ENCODE peak calls at places on chromosome 14, in seven cellular contexts. X, M, L, F, I, G and T are unnamed samples.

GRCh38 chr14:54922598-54922997 is 20.0 kb upstream of the GCH1 start:
- DNase-seq in X (no peak), M (no peak), L (no peak), F (no peak), I (no peak), G (no peak), T (no peak)

GRCh38 chr14:33249361-33249760 is 310.7 kb downstream of the NPAS3 start:
- DNase-seq in X (no peak), M (no peak), L (no peak), F (no peak), I (no peak), G (no peak), T (no peak)

GRCh38 chr14:79037593-79037992 is 867.4 kb downstream of the NRXN3 start:
- DNase-seq in X (no peak), M (no peak), L (no peak), F (no peak), I (no peak), G (no peak), T (no peak)

GRCh38 chr14:64117671-64118402 is 176.3 kb downstream of the ESR2 start:
- DNase-seq in X (no peak), M (no peak), L (no peak), F (no peak), I (no peak), G (no peak), T (no peak)

GRCh38 chr14:101072531-101072930 is 169.0 kb upstream of the RTL1 start:
- DNase-seq in X (no peak), M (no peak), L (peak), F (no peak), I (no peak), G (no peak), T (no peak)

GRCh38 chr14:69354383-69355154 is 43.5 kb downstream of the ERH start:
- DNase-seq in X (peak), M (peak), L (peak), F (no peak), I (no peak), G (peak), T (peak)

GRCh38 chr14:30974628-30975027 is 50.8 kb upstream of the AP4S1 start:
- DNase-seq in X (no peak), M (no peak), L (no peak), F (no peak), I (no peak), G (no peak), T (no peak)

GRCh38 chr14:37901978-37902377 is 305.7 kb upstream of the SSTR1 start:
- DNase-seq in X (no peak), M (no peak), L (no peak), F (no peak), I (no peak), G (no peak), T (no peak)

GRCh38 chr14:50741571-50741970 is 73.5 kb upstream of the SAV1 start:
- DNase-seq in X (no peak), M (peak), L (no peak), F (no peak), I (peak), G (no peak), T (no peak)

GRCh38 chr14:57182760-57183503 is 85.8 kb downstream of the EXOC5 start:
- DNase-seq in X (no peak), M (peak), L (no peak), F (no peak), I (peak), G (peak), T (no peak)

GRCh38 chr14:73759183-73759713 is 45.1 kb upstream of the PNMA1 start:
- DNase-seq in X (peak), M (peak), L (peak), F (no peak), I (peak), G (no peak), T (no peak)

GRCh38 chr14:104094709-104095425 is 9.4 kb downstream of the ASPG start:
- DNase-seq in X (peak), M (peak), L (peak), F (peak), I (peak), G (peak), T (peak)

GRCh38 chr14:26444745-26445144 is 153.1 kb downstream of the NOVA1 start:
- DNase-seq in X (no peak), M (no peak), L (no peak), F (no peak), I (no peak), G (no peak), T (no peak)

GRCh38 chr14:61107148-61107641 is 126.2 kb downstream of the SLC38A6 start:
- DNase-seq in X (no peak), M (no peak), L (no peak), F (no peak), I (no peak), G (no peak), T (no peak)

GRCh38 chr14:81396108-81396507 is 4.0 kb downstream of the STON2 start:
- DNase-seq in X (no peak), M (no peak), L (no peak), F (no peak), I (no peak), G (no peak), T (no peak)

GRCh38 chr14:21978184-21978998 is 304.8 kb upstream of the OR4E1 start:
- DNase-seq in X (peak), M (peak), L (no peak), F (peak), I (peak), G (peak), T (peak)

GRCh38 chr14:102891556-102891955 is 30.9 kb upstream of the AMN start:
- DNase-seq in X (no peak), M (no peak), L (no peak), F (no peak), I (no peak), G (no peak), T (no peak)

GRCh38 chr14:92487513-92488133 is 26.0 kb upstream of the RIN3 start:
- DNase-seq in X (no peak), M (no peak), L (no peak), F (no peak), I (no peak), G (no peak), T (no peak)

GRCh38 chr14:35374273-35374681 is 30.3 kb downstream of the NFKBIA start:
- DNase-seq in X (no peak), M (no peak), L (no peak), F (no peak), I (peak), G (no peak), T (no peak)

GRCh38 chr14:103518416-103519042 is 4.1 kb downstream of the CKB start:
- DNase-seq in X (no peak), M (peak), L (peak), F (no peak), I (no peak), G (peak), T (peak)

GRCh38 chr14:71533396-71533795 is 398.8 kb upstream of the RGS6 start:
- DNase-seq in X (no peak), M (no peak), L (no peak), F (no peak), I (no peak), G (no peak), T (no peak)

GRCh38 chr14:97185186-97185585 is 388.0 kb downstream of the VRK1 start:
- DNase-seq in X (no peak), M (no peak), L (no peak), F (no peak), I (peak), G (no peak), T (no peak)

GRCh38 chr14:23361320-23361719 is 3.7 kb downstream of the EFS start:
- DNase-seq in X (no peak), M (no peak), L (no peak), F (no peak), I (no peak), G (no peak), T (no peak)

GRCh38 chr14:70567791-70568190 is 32.7 kb downstream of the MED6 start:
- DNase-seq in X (no peak), M (peak), L (no peak), F (no peak), I (peak), G (peak), T (no peak)